ENCODE peak calls at places on chromosome 22, in nine cellular contexts. One of them, this sample, is unnamed.

GRCh38 chr22:40676644-40677043 is 2.6 kb upstream of the MCHR1 start:
- DNase-seq in H7: no peak
- DNase-seq in astrocyte of the cerebellum: no peak
- DNase-seq in GM06990: no peak
- DNase-seq in islet precursor cell: no peak
- DNase-seq in hypothalamus: no peak
- DNase-seq in fibroblast of pulmonary artery: no peak
- DNase-seq in lung: no peak
- DNase-seq in iPS-NIHi11: no peak
- DNase-seq in this sample: no peak

GRCh38 chr22:49514656-49515055 is 313.0 kb downstream of the BRD1 start:
- DNase-seq in astrocyte of the cerebellum: no peak
- DNase-seq in lung: no peak
- DNase-seq in GM06990: no peak
- DNase-seq in fibroblast of pulmonary artery: no peak
- DNase-seq in islet precursor cell: peak
- DNase-seq in H7: peak
- DNase-seq in hypothalamus: no peak
- DNase-seq in iPS-NIHi11: no peak
- DNase-seq in this sample: no peak

GRCh38 chr22:40153186-40153585 is 24.5 kb upstream of the TNRC6B start:
- DNase-seq in islet precursor cell: peak
- DNase-seq in fibroblast of pulmonary artery: no peak
- DNase-seq in hypothalamus: no peak
- DNase-seq in astrocyte of the cerebellum: no peak
- DNase-seq in lung: no peak
- DNase-seq in H7: no peak
- DNase-seq in GM06990: no peak
- DNase-seq in iPS-NIHi11: no peak
- DNase-seq in this sample: no peak

GRCh38 chr22:20567371-20567847 is 60.0 kb downstream of the MED15 start:
- DNase-seq in hypothalamus: no peak
- DNase-seq in iPS-NIHi11: no peak
- DNase-seq in islet precursor cell: peak
- DNase-seq in H7: no peak
- DNase-seq in GM06990: no peak
- DNase-seq in fibroblast of pulmonary artery: no peak
- DNase-seq in astrocyte of the cerebellum: no peak
- DNase-seq in lung: no peak
- DNase-seq in this sample: no peak

GRCh38 chr22:41682033-41682807 is 6.4 kb downstream of the SNU13 start:
- DNase-seq in fibroblast of pulmonary artery: peak
- DNase-seq in H7: peak
- DNase-seq in astrocyte of the cerebellum: peak
- DNase-seq in iPS-NIHi11: peak
- DNase-seq in GM06990: peak
- DNase-seq in lung: peak
- DNase-seq in islet precursor cell: peak
- DNase-seq in hypothalamus: peak
- DNase-seq in this sample: peak

GRCh38 chr22:34709641-34710040 is 356.3 kb upstream of the ISX start:
- DNase-seq in H7: no peak
- DNase-seq in lung: no peak
- DNase-seq in astrocyte of the cerebellum: no peak
- DNase-seq in islet precursor cell: peak
- DNase-seq in hypothalamus: no peak
- DNase-seq in iPS-NIHi11: no peak
- DNase-seq in fibroblast of pulmonary artery: no peak
- DNase-seq in GM06990: no peak
- DNase-seq in this sample: no peak

GRCh38 chr22:44461083-44461375 is 37.0 kb downstream of the RTL6 start:
- DNase-seq in H7: no peak
- DNase-seq in hypothalamus: no peak
- DNase-seq in islet precursor cell: no peak
- DNase-seq in astrocyte of the cerebellum: no peak
- DNase-seq in GM06990: no peak
- DNase-seq in fibroblast of pulmonary artery: no peak
- DNase-seq in iPS-NIHi11: no peak
- DNase-seq in lung: no peak
- DNase-seq in this sample: no peak

GRCh38 chr22:48503876-48504275 is 1323.8 kb downstream of the BRD1 start:
- DNase-seq in islet precursor cell: no peak
- DNase-seq in iPS-NIHi11: no peak
- DNase-seq in astrocyte of the cerebellum: no peak
- DNase-seq in lung: no peak
- DNase-seq in H7: no peak
- DNase-seq in hypothalamus: no peak
- DNase-seq in GM06990: no peak
- DNase-seq in fibroblast of pulmonary artery: no peak
- DNase-seq in this sample: no peak

GRCh38 chr22:20405931-20406685 is 12.2 kb downstream of the ZNF74 start:
- DNase-seq in islet precursor cell: no peak
- DNase-seq in lung: no peak
- DNase-seq in fibroblast of pulmonary artery: no peak
- DNase-seq in hypothalamus: no peak
- DNase-seq in H7: peak
- DNase-seq in astrocyte of the cerebellum: no peak
- DNase-seq in iPS-NIHi11: no peak
- DNase-seq in GM06990: no peak
- DNase-seq in this sample: no peak

This sample was measured in prostate gland.